ENCODE peak calls at places on chromosomes 2 and 18, in seven cellular contexts. G is body of pancreas, V is Right ventricle myocardium superior, L is CMK, B is sciatic nerve, A is fibroblast of pulmonary artery, U is AG04449. F is an unnamed sample.

GRCh38 chr2:72994991-72995380 is 76.5 kb downstream of the SFXN5 start:
- DNase-seq in L (no peak), V (no peak), U (no peak), A (no peak), B (no peak), G (no peak), F (no peak)

GRCh38 chr2:126761981-126762878 is 106.3 kb downstream of the GYPC start:
- DNase-seq in U (no peak), V (no peak), A (no peak), L (no peak), G (no peak), B (no peak), F (no peak)

GRCh38 chr18:31581498-31582197 is 10.0 kb upstream of the TTR start:
- DNase-seq in L (no peak), U (no peak), B (no peak), G (no peak), A (peak; percentile 56), V (no peak), F (no peak)

GRCh38 chr2:74024216-74024615 is 39.5 kb downstream of the TET3 start:
- DNase-seq in L (no peak), B (no peak), A (no peak), U (no peak), V (no peak), G (no peak), F (no peak)

GRCh38 chr2:160367887-160368286 is 125.7 kb downstream of the RBMS1 start:
- DNase-seq in V (no peak), L (no peak), G (no peak), B (no peak), U (peak; percentile 97), A (peak; percentile 95), F (no peak)

GRCh38 chr2:130380096-130380934 is 24.5 kb downstream of the PTPN18 start:
- DNase-seq in B (no peak), A (no peak), L (peak; percentile 63), V (no peak), G (no peak), U (no peak), F (no peak)

GRCh38 chr2:102064679-102065674 is 73.2 kb downstream of the IL1R2 start:
- DNase-seq in A (peak; percentile 78), L (no peak), B (no peak), U (no peak), V (no peak), G (no peak), F (no peak)

GRCh38 chr2:7467782-7468447 is 550.7 kb downstream of the RNF144A start:
- DNase-seq in A (no peak), G (no peak), U (no peak), B (no peak), L (no peak), V (no peak), F (no peak)

GRCh38 chr2:23486676-23487075 is 101.7 kb downstream of the KLHL29 start:
- DNase-seq in V (peak; percentile 73), A (peak; percentile 31), L (no peak), G (peak; percentile 57), U (no peak), B (peak; percentile 79), F (no peak)

GRCh38 chr2:102815285-102815684 is 53.5 kb downstream of the TMEM182 start:
- DNase-seq in A (no peak), G (no peak), L (no peak), B (no peak), V (no peak), U (no peak), F (no peak)

GRCh38 chr2:172906401-172906811 is 169.2 kb upstream of the MAP3K20 start:
- DNase-seq in U (no peak), V (peak; percentile 78), B (no peak), G (no peak), L (no peak), A (no peak), F (no peak)

GRCh38 chr2:47869859-47870258 is 36.4 kb downstream of the FBXO11 start:
- DNase-seq in B (no peak), L (no peak), V (no peak), G (no peak), A (peak; percentile 20), U (no peak), F (no peak)

GRCh38 chr18:37176307-37176934 is 347.5 kb downstream of the KIAA1328 start:
- DNase-seq in B (no peak), G (peak; percentile 31), V (no peak), A (no peak), U (no peak), L (no peak), F (no peak)

GRCh38 chr2:152054593-152054992 is 44.3 kb downstream of the CACNB4 start:
- DNase-seq in L (no peak), V (no peak), G (no peak), A (peak; percentile 63), B (no peak), U (peak; percentile 74), F (no peak)

GRCh38 chr2:129801575-129801974 is 177.9 kb upstream of the RAB6C start:
- DNase-seq in A (no peak), L (no peak), G (no peak), U (no peak), V (no peak), B (no peak), F (no peak)

GRCh38 chr2:25297738-25298137 is 44.0 kb downstream of the DNMT3A start:
- DNase-seq in L (no peak), B (no peak), V (no peak), G (no peak), A (no peak), U (no peak), F (no peak)

GRCh38 chr18:45440246-45440645 is 175.0 kb upstream of the SLC14A2 start:
- DNase-seq in A (no peak), G (no peak), B (no peak), V (no peak), U (no peak), L (no peak), F (no peak)

GRCh38 chr2:241542278-241542605 is 16.3 kb upstream of the BOK start:
- DNase-seq in U (no peak), V (peak; percentile 60), A (no peak), G (no peak), L (no peak), B (no peak), F (no peak)

GRCh38 chr2:95006661-95007060 is 18.8 kb upstream of the MAL start:
- DNase-seq in L (no peak), B (no peak), G (no peak), V (no peak), U (no peak), A (no peak), F (no peak)

GRCh38 chr2:29370581-29371125 is 255.4 kb downstream of the CLIP4 start:
- DNase-seq in A (no peak), L (no peak), G (no peak), V (no peak), U (no peak), B (no peak), F (no peak)

GRCh38 chr2:186687774-186688173 is 6.1 kb upstream of the FAM171B start:
- DNase-seq in B (no peak), L (no peak), G (no peak), U (no peak), A (peak; percentile 10), V (no peak), F (no peak)

GRCh38 chr2:158120664-158121063 is 19.0 kb downstream of the UPP2 start:
- DNase-seq in A (no peak), B (no peak), L (no peak), V (no peak), G (no peak), U (no peak), F (no peak)

GRCh38 chr2:3427272-3427671 is 47.8 kb downstream of the TRAPPC12 start:
- DNase-seq in V (no peak), A (no peak), L (no peak), U (no peak), B (no peak), G (no peak), F (no peak)

GRCh38 chr2:109261906-109262631 is 133.1 kb downstream of the SH3RF3 start:
- DNase-seq in U (no peak), A (no peak), V (no peak), B (peak; percentile 18), G (no peak), L (no peak), F (no peak)

GRCh38 chr18:74682998-74683311 is 85.3 kb downstream of the ZNF407 start:
- DNase-seq in L (no peak), V (no peak), G (no peak), B (no peak), U (no peak), A (no peak), F (no peak)

GRCh38 chr18:43664487-43665008 is 387.3 kb upstream of the SYT4 start:
- DNase-seq in G (no peak), A (no peak), U (no peak), L (no peak), V (no peak), B (no peak), F (no peak)

GRCh38 chr18:8084160-8084559 is 517.0 kb downstream of the PTPRM start:
- DNase-seq in L (no peak), G (peak; percentile 38), B (no peak), A (peak; percentile 69), U (no peak), V (no peak), F (no peak)

GRCh38 chr2:10124538-10125045 is 2.1 kb downstream of the RRM2 start:
- DNase-seq in L (peak; percentile 58), A (peak; percentile 85), B (peak; percentile 54), G (peak; percentile 53), V (no peak), U (peak; percentile 26), F (no peak)

GRCh38 chr2:157181234-157181633 is 76.3 kb upstream of the GALNT5 start:
- DNase-seq in B (no peak), L (no peak), V (no peak), U (no peak), G (no peak), A (peak; percentile 73), F (no peak)

GRCh38 chr2:207786956-207787516 is 17.3 kb upstream of the FZD5 start:
- DNase-seq in G (no peak), V (no peak), U (no peak), A (no peak), L (no peak), B (no peak), F (no peak)

GRCh38 chr2:113173563-113174368 is at the start of gene PSD4:
- DNase-seq in V (peak; percentile 83), A (no peak), L (peak; percentile 84), B (peak; percentile 73), U (no peak), G (peak; percentile 24), F (peak; percentile 67)

GRCh38 chr2:30321466-30321865 is 90.1 kb downstream of the LBH start:
- DNase-seq in A (peak; percentile 13), G (no peak), B (no peak), U (no peak), L (no peak), V (no peak), F (no peak)

GRCh38 chr2:136116111-136116812 is 1.7 kb downstream of the CXCR4 start:
- DNase-seq in B (peak; percentile 73), A (peak; percentile 21), U (no peak), L (no peak), G (no peak), V (peak; percentile 69), F (peak; percentile 86)

GRCh38 chr2:6650311-6650710 is 215.4 kb downstream of the CMPK2 start:
- DNase-seq in U (no peak), V (no peak), L (no peak), A (no peak), G (no peak), B (no peak), F (no peak)

F was measured in mucosa of descending colon.